ENCODE peak calls at places on chromosomes 1 and 21, in seven cellular contexts. G, X, T, Q, U, A and E are unnamed samples. For H3K27me3, the result is how much of the 10 kb centered on the place peaks cover.

GRCh38 chr1:118077331-118078055 is 107.5 kb downstream of the SPAG17 start:
- DNase-seq in A (no peak), G (no peak), X (peak), U (peak), Q (no peak), T (no peak), E (peak)

GRCh38 chr1:98884864-98885263 is 119.8 kb downstream of the PLPPR5 start:
- DNase-seq in T (no peak), Q (no peak), X (no peak), A (no peak), U (no peak), G (no peak), E (no peak)

GRCh38 chr1:48817505-48818114 is 40.9 kb upstream of the BEND5 start:
- DNase-seq in A (peak), Q (no peak), G (no peak), T (peak), X (peak), U (peak), E (no peak)

GRCh38 chr1:160076295-160076694 is 5.0 kb upstream of the KCNJ9 start:
- DNase-seq in A (no peak), Q (no peak), G (no peak), U (no peak), T (no peak), X (no peak), E (no peak)

GRCh38 chr1:1399870-1400575 is 888 bp upstream of the CCNL2 start:
- DNase-seq in Q (no peak), A (no peak), G (no peak), X (peak), U (peak), T (no peak), E (no peak)

GRCh38 chr1:58902830-58903229 is 119.0 kb upstream of the JUN start:
- DNase-seq in U (no peak), T (no peak), G (no peak), X (no peak), Q (no peak), A (no peak), E (no peak)

GRCh38 chr21:16573581-16573980 is 843.8 kb downstream of the USP25 start:
- DNase-seq in X (peak), A (no peak), U (no peak), T (no peak), Q (no peak), G (no peak), E (peak)

GRCh38 chr1:20035114-20035513 is 34.9 kb upstream of the PLA2G5 start:
- DNase-seq in Q (no peak), G (no peak), A (no peak), U (no peak), X (no peak), T (no peak), E (no peak)

GRCh38 chr1:200364121-200364759 is 45.6 kb downstream of the ZNF281 start:
- DNase-seq in Q (no peak), U (peak), T (no peak), X (peak), A (no peak), G (no peak), E (peak)

GRCh38 chr1:239963861-239964260 is 127.8 kb upstream of the FMN2 start:
- DNase-seq in G (no peak), U (no peak), T (no peak), Q (no peak), A (no peak), X (no peak), E (no peak)

GRCh38 chr1:239956230-239956629 is 135.5 kb upstream of the FMN2 start:
- DNase-seq in Q (no peak), G (no peak), X (no peak), A (no peak), U (no peak), T (no peak), E (no peak)

GRCh38 chr1:239958063-239958462 is 133.6 kb upstream of the FMN2 start:
- DNase-seq in G (no peak), U (no peak), Q (no peak), X (no peak), T (no peak), A (no peak), E (no peak)

GRCh38 chr1:239955431-239955830 is 136.3 kb upstream of the FMN2 start:
- DNase-seq in X (no peak), A (no peak), T (no peak), U (no peak), Q (no peak), G (no peak), E (no peak)

GRCh38 chr1:239960387-239960786 is 131.3 kb upstream of the FMN2 start:
- DNase-seq in T (no peak), A (no peak), Q (no peak), U (no peak), X (no peak), G (no peak), E (no peak)
- H3K27me3 ChIP-seq in T (under half), A (under half), Q (under half), U (under half), X (under half), G (under half), E (under half)

GRCh38 chr1:224619209-224619608 is 3.1 kb downstream of the CNIH3 start:
- DNase-seq in Q (no peak), T (no peak), G (no peak), X (no peak), A (no peak), U (no peak), E (no peak)
- H3K27me3 ChIP-seq in Q (under half), T (half or more), G (under half), X (under half), A (half or more), U (half or more), E (under half)

GRCh38 chr1:203364806-203365205 is 13.9 kb upstream of the FMOD start:
- DNase-seq in U (no peak), G (no peak), T (no peak), A (no peak), Q (no peak), X (no peak), E (no peak)

GRCh38 chr1:203362561-203363055 is 11.7 kb upstream of the FMOD start:
- DNase-seq in Q (no peak), X (no peak), G (no peak), U (no peak), A (no peak), T (no peak), E (no peak)

GRCh38 chr1:203361843-203362524 is 11.1 kb upstream of the FMOD start:
- DNase-seq in Q (no peak), X (peak), A (no peak), U (no peak), G (no peak), T (no peak), E (no peak)

GRCh38 chr1:203366476-203366875 is 15.6 kb upstream of the FMOD start:
- DNase-seq in X (peak), T (no peak), A (no peak), Q (no peak), G (no peak), U (no peak), E (no peak)

DNA sequence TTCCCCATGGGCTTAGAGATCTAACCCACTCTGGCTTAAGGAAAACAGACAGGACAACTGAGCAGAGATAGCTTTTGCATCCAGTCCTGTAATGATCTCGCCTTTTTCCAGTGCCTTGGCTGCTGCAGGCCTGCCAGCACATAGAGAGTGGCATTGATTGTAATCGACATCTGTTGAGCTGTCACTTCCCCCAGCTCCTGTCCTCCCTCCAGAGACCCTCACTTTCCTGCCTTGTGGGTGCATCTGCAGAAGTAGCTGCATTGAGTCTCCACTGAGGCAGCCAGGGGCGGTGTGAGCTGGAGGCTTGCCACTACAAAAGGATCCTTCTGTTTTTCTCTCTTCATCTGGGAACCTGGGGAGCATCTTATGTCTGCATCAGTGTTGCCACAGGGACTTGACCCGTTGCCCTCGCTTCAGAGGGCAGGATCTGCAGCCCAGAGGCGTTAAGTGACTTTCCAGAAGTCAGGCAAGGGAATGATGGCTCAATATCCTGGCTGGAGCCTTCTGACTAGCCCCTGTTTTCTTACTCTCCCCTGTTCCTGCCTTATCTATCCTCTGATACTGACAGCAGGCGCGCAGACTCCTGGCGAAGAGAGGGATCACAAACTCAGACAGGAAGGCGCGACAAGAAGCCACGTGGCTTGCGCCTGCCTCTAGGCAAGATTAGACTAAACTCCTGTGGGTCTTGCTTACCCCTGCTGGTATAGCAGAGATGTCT is 13.2 kb upstream of the FMOD start:
- DNase-seq in G (no peak), T (peak), X (no peak), U (no peak), Q (no peak), A (no peak), E (no peak)
- H3K27me3 ChIP-seq in G (under half), T (under half), X (under half), U (under half), Q (under half), A (under half), E (under half)

GRCh38 chr1:220974431-220974830 is 95.2 kb downstream of the HLX start:
- DNase-seq in G (no peak), T (no peak), X (no peak), A (no peak), U (no peak), Q (no peak), E (no peak)

GRCh38 chr1:220966874-220967631 is 87.8 kb downstream of the HLX start:
- DNase-seq in X (peak), A (no peak), T (no peak), G (no peak), U (no peak), Q (no peak), E (no peak)

GRCh38 chr1:220966473-220966872 is 87.2 kb downstream of the HLX start:
- DNase-seq in U (no peak), T (no peak), X (no peak), Q (no peak), A (no peak), G (no peak), E (no peak)

GRCh38 chr1:220970311-220970710 is 91.1 kb downstream of the HLX start:
- DNase-seq in G (no peak), T (no peak), Q (no peak), X (peak), A (no peak), U (no peak), E (peak)
- H3K27me3 ChIP-seq in G (under half), T (under half), Q (under half), X (under half), A (under half), U (under half), E (under half)

GRCh38 chr1:4424254-4424653 is 230.2 kb upstream of the AJAP1 start:
- DNase-seq in U (no peak), Q (no peak), T (no peak), G (no peak), A (no peak), X (no peak), E (no peak)
- H3K27me3 ChIP-seq in U (under half), Q (under half), T (under half), G (under half), A (under half), X (under half), E (under half)

GRCh38 chr1:228377664-228378452 is 28.8 kb downstream of the TRIM11 start:
- DNase-seq in X (no peak), Q (no peak), T (no peak), A (no peak), G (no peak), U (no peak), E (no peak)
- H3K27me3 ChIP-seq in X (under half), Q (under half), T (under half), A (under half), G (under half), U (under half), E (under half)